ENCODE peak calls at places on chromosomes 4 and X, in six cellular contexts. One of them, this sample, is unnamed.

GRCh38 chr4:187357045-187357643 is 633.5 kb upstream of the FAT1 start:
- DNase-seq in H9: no peak
- DNase-seq in neuronal stem cell: no peak
- DNase-seq in IMR-90: no peak
- DNase-seq in trophoblast cell: no peak
- DNase-seq in H1: no peak
- DNase-seq in this sample: no peak

GRCh38 chr4:129323630-129324029 is 227.7 kb downstream of the C4orf33 start:
- DNase-seq in H9: no peak
- DNase-seq in neuronal stem cell: no peak
- DNase-seq in IMR-90: no peak
- DNase-seq in trophoblast cell: no peak
- DNase-seq in H1: no peak
- DNase-seq in this sample: no peak

GRCh38 chrX:143661286-143661685 is 25.4 kb upstream of the SLITRK4 start:
- DNase-seq in H9: no peak
- DNase-seq in neuronal stem cell: peak
- DNase-seq in IMR-90: no peak
- DNase-seq in trophoblast cell: no peak
- DNase-seq in H1: no peak
- DNase-seq in this sample: no peak

GRCh38 chr4:176064539-176064938 is 1.1 kb upstream of the WDR17 start:
- DNase-seq in H9: no peak
- DNase-seq in neuronal stem cell: no peak
- DNase-seq in IMR-90: no peak
- DNase-seq in trophoblast cell: no peak
- DNase-seq in H1: no peak
- DNase-seq in this sample: no peak

GRCh38 chr4:119093042-119093827 is 42.4 kb upstream of the MYOZ2 start:
- DNase-seq in H9: no peak
- DNase-seq in neuronal stem cell: no peak
- DNase-seq in IMR-90: peak
- DNase-seq in trophoblast cell: peak
- DNase-seq in H1: no peak
- DNase-seq in this sample: peak

GRCh38 chr4:1247811-1248261 is 1.1 kb downstream of the CTBP1 start:
- DNase-seq in H9: peak
- DNase-seq in neuronal stem cell: peak
- DNase-seq in IMR-90: no peak
- DNase-seq in trophoblast cell: peak
- DNase-seq in H1: no peak
- DNase-seq in this sample: peak

GRCh38 chrX:91434351-91435168 is at the start of gene PABPC5:
- DNase-seq in H9: peak
- DNase-seq in neuronal stem cell: peak
- DNase-seq in IMR-90: peak
- DNase-seq in trophoblast cell: peak
- DNase-seq in H1: peak
- DNase-seq in this sample: peak

GRCh38 chrX:123860506-123860840 is 620 bp downstream of the XIAP start:
- DNase-seq in H9: no peak
- DNase-seq in neuronal stem cell: no peak
- DNase-seq in IMR-90: no peak
- DNase-seq in trophoblast cell: peak
- DNase-seq in H1: no peak
- DNase-seq in this sample: peak

GRCh38 chr4:113978105-113978504 is 1.3 kb downstream of the ARSJ start:
- DNase-seq in H9: no peak
- DNase-seq in neuronal stem cell: no peak
- DNase-seq in IMR-90: no peak
- DNase-seq in trophoblast cell: no peak
- DNase-seq in H1: no peak
- DNase-seq in this sample: no peak

GRCh38 chr4:88661724-88662123 is 35.9 kb downstream of the NAP1L5 start:
- DNase-seq in H9: no peak
- DNase-seq in neuronal stem cell: no peak
- DNase-seq in IMR-90: peak
- DNase-seq in trophoblast cell: no peak
- DNase-seq in H1: no peak
- DNase-seq in this sample: peak

GRCh38 chr4:139015948-139016451 is 419 bp downstream of the NOCT start:
- DNase-seq in H9: no peak
- DNase-seq in neuronal stem cell: no peak
- DNase-seq in IMR-90: peak
- DNase-seq in trophoblast cell: no peak
- DNase-seq in H1: no peak
- DNase-seq in this sample: peak

GRCh38 chr4:35124116-35124515 is 1120.2 kb downstream of the ARAP2 start:
- DNase-seq in H9: no peak
- DNase-seq in neuronal stem cell: no peak
- DNase-seq in IMR-90: no peak
- DNase-seq in trophoblast cell: peak
- DNase-seq in H1: no peak
- DNase-seq in this sample: peak

GRCh38 chr4:148196168-148196567 is 246.0 kb downstream of the NR3C2 start:
- DNase-seq in H9: no peak
- DNase-seq in neuronal stem cell: no peak
- DNase-seq in IMR-90: no peak
- DNase-seq in trophoblast cell: no peak
- DNase-seq in H1: no peak
- DNase-seq in this sample: no peak

GRCh38 chr4:26223160-26223559 is 97.7 kb upstream of the RBPJ start:
- DNase-seq in H9: no peak
- DNase-seq in neuronal stem cell: no peak
- DNase-seq in IMR-90: peak
- DNase-seq in trophoblast cell: peak
- DNase-seq in H1: no peak
- DNase-seq in this sample: peak

GRCh38 chrX:39734174-39734776 is 363.5 kb downstream of the BCOR start:
- DNase-seq in H9: no peak
- DNase-seq in neuronal stem cell: no peak
- DNase-seq in IMR-90: no peak
- DNase-seq in trophoblast cell: no peak
- DNase-seq in H1: no peak
- DNase-seq in this sample: no peak

GRCh38 chr4:112361181-112361791 is 64.1 kb downstream of the ALPK1 start:
- DNase-seq in H9: peak
- DNase-seq in neuronal stem cell: no peak
- DNase-seq in IMR-90: peak
- DNase-seq in trophoblast cell: no peak
- DNase-seq in H1: peak
- DNase-seq in this sample: no peak

DNA sequence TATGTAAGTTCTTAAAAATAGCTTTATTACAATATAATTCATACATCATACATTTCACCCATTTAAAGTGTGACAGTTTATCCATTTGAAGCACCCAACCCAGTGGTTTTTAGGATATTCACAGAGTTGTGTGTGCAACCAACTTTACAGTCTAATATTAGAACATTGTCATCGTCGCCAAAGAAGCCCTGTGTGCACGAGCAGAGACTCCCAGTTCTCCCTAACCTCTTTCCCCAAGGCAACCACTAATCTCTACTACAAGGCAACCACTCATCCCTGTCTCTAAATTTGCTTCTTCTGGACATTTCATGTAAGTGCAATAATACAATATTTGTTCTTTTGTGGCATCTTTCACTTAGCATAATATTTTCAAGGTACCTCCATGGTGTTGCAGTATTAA is 47.7 kb downstream of the CLDN22 start:
- DNase-seq in H9: no peak
- DNase-seq in neuronal stem cell: no peak
- DNase-seq in IMR-90: no peak
- DNase-seq in trophoblast cell: no peak
- DNase-seq in H1: no peak
- DNase-seq in this sample: no peak
- H4K91ac ChIP-seq in H9: no peak
- H4K91ac ChIP-seq in neuronal stem cell: no peak
- H4K91ac ChIP-seq in IMR-90: no peak
- H4K91ac ChIP-seq in trophoblast cell: no peak
- H4K91ac ChIP-seq in H1: no peak
- H4K91ac ChIP-seq in this sample: no peak

DNA sequence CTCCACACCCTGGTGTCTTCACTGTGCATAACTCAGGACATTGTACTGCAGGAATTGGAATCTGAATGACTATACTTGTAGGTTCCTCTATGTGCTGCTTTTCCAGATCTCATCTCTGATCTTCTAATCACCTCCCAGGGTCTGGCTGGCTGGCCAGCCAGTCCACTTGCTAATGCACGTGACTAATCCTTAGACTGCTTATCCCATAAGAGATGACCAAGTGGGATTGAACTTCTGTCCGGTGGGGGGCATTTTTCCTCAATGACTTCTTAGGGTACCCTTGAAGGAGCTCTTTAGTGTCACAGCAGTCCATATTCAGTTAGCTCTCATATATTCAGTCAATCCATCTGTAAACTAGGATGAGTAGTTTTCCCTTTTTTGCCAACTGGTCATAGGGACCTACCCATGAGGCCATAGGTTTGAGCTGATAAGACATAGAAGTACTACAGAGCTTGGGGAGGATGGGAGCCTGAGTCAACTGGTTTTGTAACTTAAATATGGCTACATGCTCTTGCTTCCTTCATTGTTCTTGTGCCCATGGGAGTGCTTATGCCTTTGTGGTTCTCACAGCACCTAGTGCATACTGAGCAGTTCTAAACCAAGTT is 71.9 kb upstream of the WDR1 start:
- DNase-seq in H9: no peak
- DNase-seq in neuronal stem cell: no peak
- DNase-seq in IMR-90: no peak
- DNase-seq in trophoblast cell: no peak
- DNase-seq in H1: no peak
- DNase-seq in this sample: no peak
- H2BK5ac ChIP-seq in H9: no peak
- H2BK5ac ChIP-seq in neuronal stem cell: no peak
- H2BK5ac ChIP-seq in IMR-90: no peak
- H2BK5ac ChIP-seq in trophoblast cell: no peak
- H2BK5ac ChIP-seq in H1: no peak
- H2BK5ac ChIP-seq in this sample: no peak

DNA sequence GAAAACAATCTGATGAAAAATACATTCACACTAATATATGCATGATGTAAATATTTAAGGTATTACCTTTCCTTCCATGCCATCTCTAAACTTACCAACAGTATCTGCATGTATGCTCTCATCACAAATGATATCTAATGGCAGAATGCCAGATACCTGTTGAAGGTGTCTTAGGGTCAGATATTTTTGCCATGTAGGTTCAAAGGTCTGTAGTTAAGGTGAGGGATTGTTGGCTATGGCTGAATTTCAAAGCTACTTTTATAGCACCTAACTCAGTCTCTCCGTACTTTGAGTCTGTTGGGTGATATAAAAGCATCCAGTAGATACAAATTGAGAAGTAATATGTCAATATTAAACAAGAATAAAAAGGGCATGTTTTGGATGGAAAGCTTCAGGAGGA is 19.8 kb upstream of the ANTXR2 start:
- DNase-seq in H9: no peak
- DNase-seq in neuronal stem cell: no peak
- DNase-seq in IMR-90: no peak
- DNase-seq in trophoblast cell: no peak
- DNase-seq in H1: no peak
- DNase-seq in this sample: no peak
- H4K91ac ChIP-seq in H9: no peak
- H4K91ac ChIP-seq in neuronal stem cell: no peak
- H4K91ac ChIP-seq in IMR-90: no peak
- H4K91ac ChIP-seq in trophoblast cell: no peak
- H4K91ac ChIP-seq in H1: no peak
- H4K91ac ChIP-seq in this sample: no peak

GRCh38 chr4:85864806-85865205 is 389.9 kb downstream of the ARHGAP24 start:
- DNase-seq in H9: no peak
- DNase-seq in neuronal stem cell: no peak
- DNase-seq in IMR-90: no peak
- DNase-seq in trophoblast cell: no peak
- DNase-seq in H1: no peak
- DNase-seq in this sample: no peak
- H2BK5ac ChIP-seq in H9: no peak
- H2BK5ac ChIP-seq in neuronal stem cell: no peak
- H2BK5ac ChIP-seq in IMR-90: no peak
- H2BK5ac ChIP-seq in trophoblast cell: no peak
- H2BK5ac ChIP-seq in H1: no peak
- H2BK5ac ChIP-seq in this sample: no peak

GRCh38 chrX:10516781-10517322 is 103.5 kb downstream of the MID1 start:
- DNase-seq in H9: no peak
- DNase-seq in neuronal stem cell: no peak
- DNase-seq in IMR-90: no peak
- DNase-seq in trophoblast cell: peak
- DNase-seq in H1: no peak
- DNase-seq in this sample: no peak

GRCh38 chrX:10512258-10512657 is 108.1 kb downstream of the MID1 start:
- DNase-seq in H9: no peak
- DNase-seq in neuronal stem cell: no peak
- DNase-seq in IMR-90: peak
- DNase-seq in trophoblast cell: no peak
- DNase-seq in H1: no peak
- DNase-seq in this sample: no peak

GRCh38 chrX:10512741-10513140 is 107.6 kb downstream of the MID1 start:
- DNase-seq in H9: no peak
- DNase-seq in neuronal stem cell: no peak
- DNase-seq in IMR-90: no peak
- DNase-seq in trophoblast cell: no peak
- DNase-seq in H1: no peak
- DNase-seq in this sample: no peak

GRCh38 chrX:10513974-10514373 is 106.4 kb downstream of the MID1 start:
- DNase-seq in H9: no peak
- DNase-seq in neuronal stem cell: no peak
- DNase-seq in IMR-90: no peak
- DNase-seq in trophoblast cell: peak
- DNase-seq in H1: no peak
- DNase-seq in this sample: no peak

GRCh38 chrX:10514891-10515290 is 105.5 kb downstream of the MID1 start:
- DNase-seq in H9: no peak
- DNase-seq in neuronal stem cell: no peak
- DNase-seq in IMR-90: peak
- DNase-seq in trophoblast cell: no peak
- DNase-seq in H1: no peak
- DNase-seq in this sample: no peak
- H4K91ac ChIP-seq in H9: no peak
- H4K91ac ChIP-seq in neuronal stem cell: no peak
- H4K91ac ChIP-seq in IMR-90: no peak
- H4K91ac ChIP-seq in trophoblast cell: no peak
- H4K91ac ChIP-seq in H1: no peak
- H4K91ac ChIP-seq in this sample: no peak

DNA sequence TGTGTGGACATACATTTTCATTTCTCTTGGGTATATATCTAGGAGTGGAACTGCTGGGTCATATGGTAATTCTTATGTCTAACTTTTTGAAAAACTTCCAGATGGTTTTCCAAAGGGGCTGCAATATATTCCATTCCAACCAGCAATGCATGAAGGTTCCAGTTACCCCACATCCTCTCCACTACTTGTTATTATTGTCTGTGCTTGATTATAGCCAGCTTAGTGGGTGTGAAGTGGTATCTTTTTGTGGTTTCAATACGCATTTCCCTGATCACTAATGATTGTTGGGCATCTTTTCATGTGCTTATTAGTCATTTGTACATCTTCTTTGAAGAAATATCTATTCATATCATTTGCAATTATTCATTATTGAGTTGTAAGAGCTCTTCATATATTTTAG is 31.5 kb upstream of the S100G start:
- DNase-seq in H9: no peak
- DNase-seq in neuronal stem cell: no peak
- DNase-seq in IMR-90: no peak
- DNase-seq in trophoblast cell: no peak
- DNase-seq in H1: no peak
- DNase-seq in this sample: no peak
- H2BK5ac ChIP-seq in H9: no peak
- H2BK5ac ChIP-seq in neuronal stem cell: no peak
- H2BK5ac ChIP-seq in IMR-90: no peak
- H2BK5ac ChIP-seq in trophoblast cell: no peak
- H2BK5ac ChIP-seq in H1: no peak
- H2BK5ac ChIP-seq in this sample: no peak

This sample was measured in mesenchymal stem cell.